ENCODE peak calls at places on chromosomes 16 and 17, in six cellular contexts. One of them, this sample, is unnamed.

GRCh38 chr17:27496501-27496943 is 40.3 kb downstream of the KSR1 start:
- ATAC-seq in K562: peak
- ATAC-seq in A549: no peak
- ATAC-seq in HepG2: peak
- ATAC-seq in upper lobe of left lung: no peak
- ATAC-seq in GM12878: peak
- ATAC-seq in this sample: no peak

GRCh38 chr16:70573451-70574121 is 50.0 kb downstream of the SF3B3 start:
- ATAC-seq in K562: no peak
- ATAC-seq in A549: no peak
- ATAC-seq in HepG2: no peak
- ATAC-seq in upper lobe of left lung: peak
- ATAC-seq in GM12878: no peak
- ATAC-seq in this sample: peak

GRCh38 chr17:82789806-82790205 is 37.9 kb downstream of the TBCD start:
- ATAC-seq in K562: no peak
- ATAC-seq in A549: no peak
- ATAC-seq in HepG2: no peak
- ATAC-seq in upper lobe of left lung: no peak
- ATAC-seq in GM12878: no peak
- ATAC-seq in this sample: no peak

GRCh38 chr17:72838068-72838467 is 254.4 kb downstream of the SLC39A11 start:
- ATAC-seq in K562: no peak
- ATAC-seq in A549: no peak
- ATAC-seq in HepG2: no peak
- ATAC-seq in upper lobe of left lung: no peak
- ATAC-seq in GM12878: no peak
- ATAC-seq in this sample: no peak

GRCh38 chr17:61451538-61452300 is 503 bp upstream of the TBX4 start:
- ATAC-seq in K562: no peak
- ATAC-seq in A549: no peak
- ATAC-seq in HepG2: no peak
- ATAC-seq in upper lobe of left lung: peak
- ATAC-seq in GM12878: no peak
- ATAC-seq in this sample: no peak

GRCh38 chr16:4521971-4522623 is 16.5 kb downstream of the CDIP1 start:
- ATAC-seq in K562: no peak
- ATAC-seq in A549: no peak
- ATAC-seq in HepG2: no peak
- ATAC-seq in upper lobe of left lung: no peak
- ATAC-seq in GM12878: no peak
- ATAC-seq in this sample: no peak

GRCh38 chr17:49603238-49603637 is 27.6 kb downstream of the NXPH3 start:
- ATAC-seq in K562: no peak
- ATAC-seq in A549: no peak
- ATAC-seq in HepG2: no peak
- ATAC-seq in upper lobe of left lung: peak
- ATAC-seq in GM12878: no peak
- ATAC-seq in this sample: peak

GRCh38 chr16:50598256-50598894 is 50.2 kb downstream of the NKD1 start:
- ATAC-seq in K562: no peak
- ATAC-seq in A549: no peak
- ATAC-seq in HepG2: no peak
- ATAC-seq in upper lobe of left lung: no peak
- ATAC-seq in GM12878: no peak
- ATAC-seq in this sample: no peak

GRCh38 chr16:75402174-75402820 is 31.0 kb downstream of the CFDP1 start:
- ATAC-seq in K562: no peak
- ATAC-seq in A549: no peak
- ATAC-seq in HepG2: no peak
- ATAC-seq in upper lobe of left lung: peak
- ATAC-seq in GM12878: no peak
- ATAC-seq in this sample: peak

GRCh38 chr17:14211246-14211645 is 25.4 kb downstream of the CDRT15 start:
- ATAC-seq in K562: no peak
- ATAC-seq in A549: no peak
- ATAC-seq in HepG2: no peak
- ATAC-seq in upper lobe of left lung: no peak
- ATAC-seq in GM12878: no peak
- ATAC-seq in this sample: no peak

GRCh38 chr17:48470388-48471034 is 40.5 kb upstream of the SKAP1 start:
- ATAC-seq in K562: no peak
- ATAC-seq in A549: peak
- ATAC-seq in HepG2: no peak
- ATAC-seq in upper lobe of left lung: no peak
- ATAC-seq in GM12878: peak
- ATAC-seq in this sample: no peak

GRCh38 chr16:1741553-1742165 is 29.7 kb downstream of the NME3 start:
- ATAC-seq in K562: no peak
- ATAC-seq in A549: no peak
- ATAC-seq in HepG2: no peak
- ATAC-seq in upper lobe of left lung: no peak
- ATAC-seq in GM12878: no peak
- ATAC-seq in this sample: no peak

GRCh38 chr16:88811850-88812736 is at the start of gene APRT:
- ATAC-seq in K562: peak
- ATAC-seq in A549: peak
- ATAC-seq in HepG2: peak
- ATAC-seq in upper lobe of left lung: peak
- ATAC-seq in GM12878: peak
- ATAC-seq in this sample: peak
- TF ChIP-seq EP300 in K562: peak
- TF ChIP-seq EP300 in A549: no peak
- TF ChIP-seq EP300 in HepG2: no peak
- TF ChIP-seq EP300 in upper lobe of left lung: no peak
- TF ChIP-seq EP300 in GM12878: no peak
- TF ChIP-seq EP300 in this sample: no peak

GRCh38 chr16:85618509-85618908 is 5.4 kb downstream of the GSE1 start:
- ATAC-seq in K562: no peak
- ATAC-seq in A549: no peak
- ATAC-seq in HepG2: no peak
- ATAC-seq in upper lobe of left lung: no peak
- ATAC-seq in GM12878: no peak
- ATAC-seq in this sample: no peak

GRCh38 chr16:85615852-85616607 is 2.9 kb downstream of the GSE1 start:
- ATAC-seq in K562: peak
- ATAC-seq in A549: no peak
- ATAC-seq in HepG2: peak
- ATAC-seq in upper lobe of left lung: peak
- ATAC-seq in GM12878: peak
- ATAC-seq in this sample: peak

GRCh38 chr16:85617948-85618347 is 4.8 kb downstream of the GSE1 start:
- ATAC-seq in K562: no peak
- ATAC-seq in A549: no peak
- ATAC-seq in HepG2: no peak
- ATAC-seq in upper lobe of left lung: no peak
- ATAC-seq in GM12878: no peak
- ATAC-seq in this sample: no peak

GRCh38 chr16:85615014-85615851 is 2.1 kb downstream of the GSE1 start:
- ATAC-seq in K562: peak
- ATAC-seq in A549: peak
- ATAC-seq in HepG2: peak
- ATAC-seq in upper lobe of left lung: no peak
- ATAC-seq in GM12878: no peak
- ATAC-seq in this sample: no peak

GRCh38 chr16:85616608-85617311 is 3.6 kb downstream of the GSE1 start:
- ATAC-seq in K562: peak
- ATAC-seq in A549: no peak
- ATAC-seq in HepG2: no peak
- ATAC-seq in upper lobe of left lung: peak
- ATAC-seq in GM12878: peak
- ATAC-seq in this sample: no peak
- TF ChIP-seq POLR2A in K562: peak
- TF ChIP-seq POLR2A in A549: no peak
- TF ChIP-seq POLR2A in HepG2: no peak
- TF ChIP-seq POLR2A in upper lobe of left lung: no peak
- TF ChIP-seq POLR2A in GM12878: peak
- TF ChIP-seq POLR2A in this sample: no peak

GRCh38 chr17:40095944-40096791 is 4.2 kb downstream of the NR1D1 start:
- ATAC-seq in K562: no peak
- ATAC-seq in A549: no peak
- ATAC-seq in HepG2: no peak
- ATAC-seq in upper lobe of left lung: no peak
- ATAC-seq in GM12878: peak
- ATAC-seq in this sample: no peak

GRCh38 chr17:40099627-40100418 is 566 bp downstream of the NR1D1 start:
- ATAC-seq in K562: peak
- ATAC-seq in A549: peak
- ATAC-seq in HepG2: peak
- ATAC-seq in upper lobe of left lung: peak
- ATAC-seq in GM12878: no peak
- ATAC-seq in this sample: no peak

GRCh38 chr17:40098846-40099626 is 1.4 kb downstream of the NR1D1 start:
- ATAC-seq in K562: peak
- ATAC-seq in A549: peak
- ATAC-seq in HepG2: peak
- ATAC-seq in upper lobe of left lung: peak
- ATAC-seq in GM12878: peak
- ATAC-seq in this sample: peak

GRCh38 chr17:40097087-40097486 is 3.3 kb downstream of the NR1D1 start:
- ATAC-seq in K562: no peak
- ATAC-seq in A549: no peak
- ATAC-seq in HepG2: no peak
- ATAC-seq in upper lobe of left lung: no peak
- ATAC-seq in GM12878: no peak
- ATAC-seq in this sample: no peak

GRCh38 chr17:40097931-40098845 is 2.2 kb downstream of the NR1D1 start:
- ATAC-seq in K562: no peak
- ATAC-seq in A549: no peak
- ATAC-seq in HepG2: peak
- ATAC-seq in upper lobe of left lung: no peak
- ATAC-seq in GM12878: no peak
- ATAC-seq in this sample: peak
- TF ChIP-seq EP300 in K562: no peak
- TF ChIP-seq EP300 in A549: no peak
- TF ChIP-seq EP300 in HepG2: peak
- TF ChIP-seq EP300 in upper lobe of left lung: peak
- TF ChIP-seq EP300 in GM12878: no peak
- TF ChIP-seq EP300 in this sample: no peak

GRCh38 chr16:30761427-30761927 is 385 bp downstream of the CFAP119 start:
- ATAC-seq in K562: peak
- ATAC-seq in A549: peak
- ATAC-seq in HepG2: peak
- ATAC-seq in upper lobe of left lung: peak
- ATAC-seq in GM12878: peak
- ATAC-seq in this sample: peak
- TF ChIP-seq POLR2A in K562: peak
- TF ChIP-seq POLR2A in A549: no peak
- TF ChIP-seq POLR2A in HepG2: no peak
- TF ChIP-seq POLR2A in upper lobe of left lung: no peak
- TF ChIP-seq POLR2A in GM12878: no peak
- TF ChIP-seq POLR2A in this sample: no peak

GRCh38 chr17:80279895-80280294 is 19.2 kb downstream of the RNF213 start:
- ATAC-seq in K562: no peak
- ATAC-seq in A549: peak
- ATAC-seq in HepG2: no peak
- ATAC-seq in upper lobe of left lung: peak
- ATAC-seq in GM12878: no peak
- ATAC-seq in this sample: peak

GRCh38 chr17:80281516-80281915 is 20.9 kb downstream of the RNF213 start:
- ATAC-seq in K562: no peak
- ATAC-seq in A549: no peak
- ATAC-seq in HepG2: no peak
- ATAC-seq in upper lobe of left lung: no peak
- ATAC-seq in GM12878: no peak
- ATAC-seq in this sample: no peak

GRCh38 chr17:80274317-80274716 is 13.7 kb downstream of the RNF213 start:
- ATAC-seq in K562: no peak
- ATAC-seq in A549: peak
- ATAC-seq in HepG2: peak
- ATAC-seq in upper lobe of left lung: no peak
- ATAC-seq in GM12878: no peak
- ATAC-seq in this sample: no peak

GRCh38 chr17:80274871-80275449 is 14.3 kb downstream of the RNF213 start:
- ATAC-seq in K562: no peak
- ATAC-seq in A549: no peak
- ATAC-seq in HepG2: no peak
- ATAC-seq in upper lobe of left lung: peak
- ATAC-seq in GM12878: no peak
- ATAC-seq in this sample: no peak

DNA sequence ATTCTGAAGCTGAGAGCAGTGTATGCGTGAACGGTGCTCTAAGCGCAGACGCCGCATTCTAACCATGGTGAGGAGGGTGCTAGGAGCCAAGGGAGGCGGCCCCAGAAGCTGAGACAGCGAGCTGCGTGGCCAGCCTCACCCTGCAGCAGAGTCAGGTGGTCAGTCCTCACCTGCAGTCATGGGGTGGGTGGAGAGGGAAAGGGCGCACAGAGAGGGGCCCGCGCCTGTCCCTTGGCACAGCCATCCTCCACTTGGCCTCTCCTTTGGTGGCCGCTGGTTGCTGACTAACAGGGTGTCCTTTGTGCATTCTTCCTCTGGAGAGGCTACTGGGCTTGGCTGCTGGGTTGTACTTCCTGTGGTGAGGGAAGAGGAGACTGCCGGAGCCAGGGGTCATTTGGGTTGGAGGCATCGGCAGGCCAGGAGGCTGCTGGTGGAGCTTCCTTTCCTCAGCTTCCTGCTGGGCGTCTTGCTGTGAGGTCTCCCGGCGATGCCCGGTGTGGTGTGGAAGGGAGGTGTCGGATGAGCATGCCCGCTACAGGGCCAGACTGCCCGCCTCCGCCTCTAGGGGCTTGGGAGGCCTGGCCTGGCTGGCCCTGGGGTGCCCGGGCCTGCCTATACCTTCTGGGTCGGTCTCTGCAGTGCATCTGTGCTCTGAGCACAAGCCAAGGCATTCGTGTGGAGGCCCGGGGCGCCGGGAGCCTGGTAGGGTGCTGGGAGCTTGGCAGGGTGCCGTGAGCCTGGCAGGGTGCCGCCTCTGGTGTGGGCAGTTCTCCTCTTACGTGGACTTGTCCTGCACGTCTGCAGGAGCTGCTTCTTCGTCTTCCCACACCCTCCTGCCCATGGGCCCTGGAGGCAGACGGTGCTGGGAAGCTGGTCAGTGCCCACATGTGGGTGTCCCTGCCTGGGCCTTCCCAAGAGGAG is 17.4 kb downstream of the RNF213 start:
- ATAC-seq in K562: no peak
- ATAC-seq in A549: peak
- ATAC-seq in HepG2: no peak
- ATAC-seq in upper lobe of left lung: no peak
- ATAC-seq in GM12878: no peak
- ATAC-seq in this sample: peak
- TF ChIP-seq EP300 in K562: no peak
- TF ChIP-seq EP300 in A549: no peak
- TF ChIP-seq EP300 in HepG2: no peak
- TF ChIP-seq EP300 in upper lobe of left lung: no peak
- TF ChIP-seq EP300 in GM12878: no peak
- TF ChIP-seq EP300 in this sample: no peak

DNA sequence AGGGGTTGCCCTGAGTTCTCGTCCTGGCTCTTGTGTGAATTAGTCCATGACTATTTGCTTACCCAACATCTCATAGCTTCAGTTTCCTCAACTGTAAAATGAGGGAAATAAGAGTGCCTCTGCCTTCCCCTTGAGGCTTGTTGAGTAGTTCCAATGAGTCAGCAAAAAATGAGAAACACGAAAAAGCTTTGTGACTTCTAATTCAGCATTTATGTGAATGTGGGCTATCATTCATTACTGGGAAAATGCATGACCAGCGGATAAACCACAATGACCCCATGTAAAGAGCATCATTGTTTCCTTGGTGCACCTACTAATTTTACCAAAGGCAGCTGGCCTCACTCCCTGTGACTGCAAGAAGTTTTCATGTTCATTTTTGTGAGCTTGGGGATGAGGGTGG is 374.6 kb upstream of the HSBP1 start:
- ATAC-seq in K562: no peak
- ATAC-seq in A549: no peak
- ATAC-seq in HepG2: no peak
- ATAC-seq in upper lobe of left lung: no peak
- ATAC-seq in GM12878: no peak
- ATAC-seq in this sample: no peak
- TF ChIP-seq POLR2A in K562: no peak
- TF ChIP-seq POLR2A in A549: no peak
- TF ChIP-seq POLR2A in HepG2: no peak
- TF ChIP-seq POLR2A in upper lobe of left lung: no peak
- TF ChIP-seq POLR2A in GM12878: no peak
- TF ChIP-seq POLR2A in this sample: no peak